ENCODE peak calls at places on chromosomes 4 and X, in five cellular contexts. One of them, this sample, is unnamed.

GRCh38 chr4:48706741-48707140 is 73.3 kb downstream of the FRYL start:
- DNase-seq in iris pigment epithelial cell: no peak
- DNase-seq in chondrocyte: no peak
- DNase-seq in A549: no peak
- DNase-seq in mammary epithelial cell: peak
- DNase-seq in this sample: no peak

GRCh38 chr4:40305329-40306193 is 29.6 kb upstream of the CHRNA9 start:
- DNase-seq in chondrocyte: no peak
- DNase-seq in A549: no peak
- DNase-seq in mammary epithelial cell: no peak
- DNase-seq in iris pigment epithelial cell: no peak
- DNase-seq in this sample: no peak

GRCh38 chr4:105126311-105127153 is 20.1 kb upstream of the TET2 start:
- DNase-seq in mammary epithelial cell: no peak
- DNase-seq in chondrocyte: no peak
- DNase-seq in iris pigment epithelial cell: peak
- DNase-seq in A549: no peak
- DNase-seq in this sample: no peak

GRCh38 chr4:79198886-79199591 is 126.8 kb downstream of the NAA11 start:
- DNase-seq in chondrocyte: no peak
- DNase-seq in iris pigment epithelial cell: peak
- DNase-seq in mammary epithelial cell: no peak
- DNase-seq in A549: no peak
- DNase-seq in this sample: no peak

GRCh38 chrX:73668779-73669178 is 105.8 kb downstream of the CHIC1 start:
- DNase-seq in iris pigment epithelial cell: no peak
- DNase-seq in chondrocyte: no peak
- DNase-seq in A549: no peak
- DNase-seq in mammary epithelial cell: peak
- DNase-seq in this sample: no peak

GRCh38 chr4:2070421-2071251 is 11.5 kb downstream of the NAT8L start:
- DNase-seq in mammary epithelial cell: no peak
- DNase-seq in chondrocyte: peak
- DNase-seq in A549: no peak
- DNase-seq in iris pigment epithelial cell: no peak
- DNase-seq in this sample: no peak

GRCh38 chr4:78629991-78630541 is 78.5 kb downstream of the ANXA3 start:
- DNase-seq in iris pigment epithelial cell: no peak
- DNase-seq in A549: no peak
- DNase-seq in mammary epithelial cell: no peak
- DNase-seq in chondrocyte: no peak
- DNase-seq in this sample: no peak

GRCh38 chr4:6193399-6193798 is 7.0 kb downstream of the JAKMIP1 start:
- DNase-seq in iris pigment epithelial cell: no peak
- DNase-seq in mammary epithelial cell: no peak
- DNase-seq in A549: no peak
- DNase-seq in chondrocyte: no peak
- DNase-seq in this sample: no peak

GRCh38 chrX:1378306-1378758 is 13.6 kb downstream of the SLC25A6 start:
- DNase-seq in chondrocyte: peak
- DNase-seq in iris pigment epithelial cell: no peak
- DNase-seq in mammary epithelial cell: no peak
- DNase-seq in A549: no peak
- DNase-seq in this sample: no peak

GRCh38 chr4:184198190-184198589 is 19.5 kb downstream of the ENPP6 start:
- DNase-seq in iris pigment epithelial cell: no peak
- DNase-seq in chondrocyte: no peak
- DNase-seq in mammary epithelial cell: no peak
- DNase-seq in A549: no peak
- DNase-seq in this sample: no peak

GRCh38 chr4:112185740-112186670 is 40.8 kb downstream of the FAM241A start:
- DNase-seq in A549: no peak
- DNase-seq in chondrocyte: no peak
- DNase-seq in mammary epithelial cell: no peak
- DNase-seq in iris pigment epithelial cell: peak
- DNase-seq in this sample: no peak

GRCh38 chrX:771536-771935 is 140.9 kb downstream of the SHOX start:
- DNase-seq in chondrocyte: peak
- DNase-seq in iris pigment epithelial cell: no peak
- DNase-seq in mammary epithelial cell: no peak
- DNase-seq in A549: no peak
- DNase-seq in this sample: no peak

GRCh38 chr4:20528508-20528907 is 171.8 kb upstream of the PACRGL start:
- DNase-seq in chondrocyte: no peak
- DNase-seq in mammary epithelial cell: peak
- DNase-seq in iris pigment epithelial cell: peak
- DNase-seq in A549: no peak
- DNase-seq in this sample: no peak

GRCh38 chrX:27336466-27337091 is 126.6 kb downstream of the PPP4R3C start:
- DNase-seq in mammary epithelial cell: peak
- DNase-seq in iris pigment epithelial cell: peak
- DNase-seq in chondrocyte: no peak
- DNase-seq in A549: peak
- DNase-seq in this sample: peak

GRCh38 chr4:173264245-173264959 is 69.8 kb downstream of the HMGB2 start:
- DNase-seq in mammary epithelial cell: no peak
- DNase-seq in A549: no peak
- DNase-seq in iris pigment epithelial cell: peak
- DNase-seq in chondrocyte: no peak
- DNase-seq in this sample: no peak

GRCh38 chr4:145619639-145619996 is 433 bp downstream of the MMAA start:
- DNase-seq in A549: peak
- DNase-seq in chondrocyte: no peak
- DNase-seq in iris pigment epithelial cell: peak
- DNase-seq in mammary epithelial cell: peak
- DNase-seq in this sample: no peak

GRCh38 chrX:121308276-121308805 is 260.9 kb downstream of the GLUD2 start:
- DNase-seq in mammary epithelial cell: peak
- DNase-seq in chondrocyte: no peak
- DNase-seq in iris pigment epithelial cell: peak
- DNase-seq in A549: peak
- DNase-seq in this sample: peak

GRCh38 chr4:165971941-165972340 is 98.9 kb downstream of the TLL1 start:
- DNase-seq in iris pigment epithelial cell: peak
- DNase-seq in A549: no peak
- DNase-seq in mammary epithelial cell: peak
- DNase-seq in chondrocyte: no peak
- DNase-seq in this sample: no peak

GRCh38 chr4:160403066-160403465 is 1300.2 kb downstream of the RAPGEF2 start:
- DNase-seq in iris pigment epithelial cell: no peak
- DNase-seq in mammary epithelial cell: no peak
- DNase-seq in A549: no peak
- DNase-seq in chondrocyte: no peak
- DNase-seq in this sample: no peak